ENCODE peak calls at places on chromosome 2, in eight cellular contexts. One of them, this sample, is unnamed.

GRCh38 chr2:48146552-48146951 is 240.3 kb upstream of the FBXO11 start:
- DNase-seq in PC-3: no peak
- DNase-seq in neuronal stem cell: no peak
- DNase-seq in fibroblast of lung: no peak
- DNase-seq in IMR-90: no peak
- DNase-seq in SK-N-SH: no peak
- DNase-seq in PC-9: no peak
- DNase-seq in endothelial cell of umbilical vein: no peak
- DNase-seq in this sample: no peak

GRCh38 chr2:23536326-23536725 is 151.3 kb downstream of the KLHL29 start:
- DNase-seq in PC-3: no peak
- DNase-seq in neuronal stem cell: no peak
- DNase-seq in fibroblast of lung: no peak
- DNase-seq in IMR-90: no peak
- DNase-seq in SK-N-SH: no peak
- DNase-seq in PC-9: no peak
- DNase-seq in endothelial cell of umbilical vein: no peak
- DNase-seq in this sample: no peak

GRCh38 chr2:236590846-236591245 is 21.2 kb downstream of the ACKR3 start:
- DNase-seq in PC-3: no peak
- DNase-seq in neuronal stem cell: no peak
- DNase-seq in fibroblast of lung: no peak
- DNase-seq in IMR-90: no peak
- DNase-seq in SK-N-SH: no peak
- DNase-seq in PC-9: no peak
- DNase-seq in endothelial cell of umbilical vein: no peak
- DNase-seq in this sample: no peak

GRCh38 chr2:212777020-212777491 is 238.5 kb upstream of the ERBB4 start:
- DNase-seq in PC-3: peak; percentile 77
- DNase-seq in neuronal stem cell: peak; percentile 61
- DNase-seq in fibroblast of lung: peak; percentile 53
- DNase-seq in IMR-90: peak; percentile 46
- DNase-seq in SK-N-SH: peak; percentile 29
- DNase-seq in PC-9: peak; percentile 15
- DNase-seq in endothelial cell of umbilical vein: peak; percentile 39
- DNase-seq in this sample: peak; percentile 47

GRCh38 chr2:122070241-122070731 is 314.8 kb downstream of the TSN start:
- DNase-seq in PC-3: peak; percentile 22
- DNase-seq in neuronal stem cell: no peak
- DNase-seq in fibroblast of lung: no peak
- DNase-seq in IMR-90: no peak
- DNase-seq in SK-N-SH: no peak
- DNase-seq in PC-9: no peak
- DNase-seq in endothelial cell of umbilical vein: no peak
- DNase-seq in this sample: no peak

GRCh38 chr2:59567115-59567514 is 986.3 kb downstream of the BCL11A start:
- DNase-seq in PC-3: no peak
- DNase-seq in neuronal stem cell: no peak
- DNase-seq in fibroblast of lung: no peak
- DNase-seq in IMR-90: no peak
- DNase-seq in SK-N-SH: no peak
- DNase-seq in PC-9: no peak
- DNase-seq in endothelial cell of umbilical vein: no peak
- DNase-seq in this sample: no peak

GRCh38 chr2:197952540-197953202 is 148.3 kb downstream of the PLCL1 start:
- DNase-seq in PC-3: no peak
- DNase-seq in neuronal stem cell: no peak
- DNase-seq in fibroblast of lung: no peak
- DNase-seq in IMR-90: no peak
- DNase-seq in SK-N-SH: no peak
- DNase-seq in PC-9: no peak
- DNase-seq in endothelial cell of umbilical vein: no peak
- DNase-seq in this sample: no peak

GRCh38 chr2:216116418-216116817 is 7.3 kb downstream of the XRCC5 start:
- DNase-seq in PC-3: no peak
- DNase-seq in neuronal stem cell: no peak
- DNase-seq in fibroblast of lung: no peak
- DNase-seq in IMR-90: no peak
- DNase-seq in SK-N-SH: peak; percentile 38
- DNase-seq in PC-9: no peak
- DNase-seq in endothelial cell of umbilical vein: no peak
- DNase-seq in this sample: no peak

GRCh38 chr2:153595939-153596338 is 117.4 kb upstream of the RPRM start:
- DNase-seq in PC-3: peak; percentile 92
- DNase-seq in neuronal stem cell: peak; percentile 6
- DNase-seq in fibroblast of lung: no peak
- DNase-seq in IMR-90: no peak
- DNase-seq in SK-N-SH: no peak
- DNase-seq in PC-9: peak; percentile 46
- DNase-seq in endothelial cell of umbilical vein: no peak
- DNase-seq in this sample: no peak

GRCh38 chr2:70960833-70961647 is 17.4 kb upstream of the ANKRD53 start:
- DNase-seq in PC-3: no peak
- DNase-seq in neuronal stem cell: no peak
- DNase-seq in fibroblast of lung: no peak
- DNase-seq in IMR-90: no peak
- DNase-seq in SK-N-SH: peak; percentile 8
- DNase-seq in PC-9: no peak
- DNase-seq in endothelial cell of umbilical vein: no peak
- DNase-seq in this sample: no peak

GRCh38 chr2:74511104-74511989 is 2.9 kb upstream of the TLX2 start:
- DNase-seq in PC-3: peak; percentile 14
- DNase-seq in neuronal stem cell: no peak
- DNase-seq in fibroblast of lung: no peak
- DNase-seq in IMR-90: peak; percentile 37
- DNase-seq in SK-N-SH: no peak
- DNase-seq in PC-9: no peak
- DNase-seq in endothelial cell of umbilical vein: no peak
- DNase-seq in this sample: no peak

GRCh38 chr2:27606611-27607010 is 22.2 kb downstream of the CCDC121 start:
- DNase-seq in PC-3: no peak
- DNase-seq in neuronal stem cell: no peak
- DNase-seq in fibroblast of lung: no peak
- DNase-seq in IMR-90: peak; percentile 83
- DNase-seq in SK-N-SH: no peak
- DNase-seq in PC-9: no peak
- DNase-seq in endothelial cell of umbilical vein: no peak
- DNase-seq in this sample: no peak

GRCh38 chr2:149611100-149611820 is 23.7 kb upstream of the MMADHC start:
- DNase-seq in PC-3: peak; percentile 13
- DNase-seq in neuronal stem cell: no peak
- DNase-seq in fibroblast of lung: no peak
- DNase-seq in IMR-90: no peak
- DNase-seq in SK-N-SH: no peak
- DNase-seq in PC-9: no peak
- DNase-seq in endothelial cell of umbilical vein: no peak
- DNase-seq in this sample: no peak

GRCh38 chr2:10260130-10260529 is 42.6 kb upstream of the HPCAL1 start:
- DNase-seq in PC-3: peak; percentile 92
- DNase-seq in neuronal stem cell: no peak
- DNase-seq in fibroblast of lung: peak; percentile 23
- DNase-seq in IMR-90: no peak
- DNase-seq in SK-N-SH: no peak
- DNase-seq in PC-9: no peak
- DNase-seq in endothelial cell of umbilical vein: no peak
- DNase-seq in this sample: no peak

GRCh38 chr2:53752385-53752784 is 15.2 kb upstream of the CHAC2 start:
- DNase-seq in PC-3: no peak
- DNase-seq in neuronal stem cell: no peak
- DNase-seq in fibroblast of lung: no peak
- DNase-seq in IMR-90: no peak
- DNase-seq in SK-N-SH: no peak
- DNase-seq in PC-9: no peak
- DNase-seq in endothelial cell of umbilical vein: no peak
- DNase-seq in this sample: no peak

GRCh38 chr2:233882353-233882752 is 14.2 kb upstream of the MSL3B start:
- DNase-seq in PC-3: no peak
- DNase-seq in neuronal stem cell: no peak
- DNase-seq in fibroblast of lung: peak; percentile 4
- DNase-seq in IMR-90: no peak
- DNase-seq in SK-N-SH: no peak
- DNase-seq in PC-9: no peak
- DNase-seq in endothelial cell of umbilical vein: no peak
- DNase-seq in this sample: no peak

GRCh38 chr2:117935436-117935835 is 78.4 kb downstream of the CCDC93 start:
- DNase-seq in PC-3: no peak
- DNase-seq in neuronal stem cell: no peak
- DNase-seq in fibroblast of lung: no peak
- DNase-seq in IMR-90: no peak
- DNase-seq in SK-N-SH: no peak
- DNase-seq in PC-9: no peak
- DNase-seq in endothelial cell of umbilical vein: no peak
- DNase-seq in this sample: no peak
- H3K36me3 ChIP-seq in PC-3: peaks cover 69% of the 10 kb centered on the region
- H3K36me3 ChIP-seq in neuronal stem cell: peaks cover 99% of the 10 kb centered on the region
- H3K36me3 ChIP-seq in fibroblast of lung: peaks cover 12% of the 10 kb centered on the region
- H3K36me3 ChIP-seq in IMR-90: peaks cover 57% of the 10 kb centered on the region
- H3K36me3 ChIP-seq in SK-N-SH: peaks cover 68% of the 10 kb centered on the region
- H3K36me3 ChIP-seq in PC-9: peaks cover 51% of the 10 kb centered on the region
- H3K36me3 ChIP-seq in endothelial cell of umbilical vein: peaks cover 20% of the 10 kb centered on the region
- H3K36me3 ChIP-seq in this sample: peaks cover 36% of the 10 kb centered on the region

GRCh38 chr2:219902870-219903269 is 275.4 kb downstream of the SLC4A3 start:
- DNase-seq in PC-3: no peak
- DNase-seq in neuronal stem cell: no peak
- DNase-seq in fibroblast of lung: no peak
- DNase-seq in IMR-90: peak; percentile 8
- DNase-seq in SK-N-SH: no peak
- DNase-seq in PC-9: no peak
- DNase-seq in endothelial cell of umbilical vein: no peak
- DNase-seq in this sample: no peak
- H3K4me2 ChIP-seq in PC-3: no peak overlapping the region
- H3K4me2 ChIP-seq in neuronal stem cell: no peak overlapping the region
- H3K4me2 ChIP-seq in fibroblast of lung: no peak overlapping the region
- H3K4me2 ChIP-seq in IMR-90: no peak overlapping the region
- H3K4me2 ChIP-seq in SK-N-SH: no peak overlapping the region
- H3K4me2 ChIP-seq in PC-9: no peak overlapping the region
- H3K4me2 ChIP-seq in endothelial cell of umbilical vein: no peak overlapping the region
- H3K4me2 ChIP-seq in this sample: no peak overlapping the region

GRCh38 chr2:98730851-98731708 is at the start of gene MGAT4A:
- DNase-seq in PC-3: peak; percentile 59
- DNase-seq in neuronal stem cell: peak; percentile 62
- DNase-seq in fibroblast of lung: peak; percentile 11
- DNase-seq in IMR-90: no peak
- DNase-seq in SK-N-SH: peak; percentile 94
- DNase-seq in PC-9: peak; percentile 75
- DNase-seq in endothelial cell of umbilical vein: peak; percentile 52
- DNase-seq in this sample: peak; percentile 79
- H3K36me3 ChIP-seq in PC-3: no peaks in the 10 kb centered on the region
- H3K36me3 ChIP-seq in neuronal stem cell: no peaks in the 10 kb centered on the region
- H3K36me3 ChIP-seq in fibroblast of lung: no peaks in the 10 kb centered on the region
- H3K36me3 ChIP-seq in IMR-90: no peaks in the 10 kb centered on the region
- H3K36me3 ChIP-seq in SK-N-SH: no peaks in the 10 kb centered on the region
- H3K36me3 ChIP-seq in PC-9: no peaks in the 10 kb centered on the region
- H3K36me3 ChIP-seq in endothelial cell of umbilical vein: no peaks in the 10 kb centered on the region
- H3K36me3 ChIP-seq in this sample: no peaks in the 10 kb centered on the region

DNA sequence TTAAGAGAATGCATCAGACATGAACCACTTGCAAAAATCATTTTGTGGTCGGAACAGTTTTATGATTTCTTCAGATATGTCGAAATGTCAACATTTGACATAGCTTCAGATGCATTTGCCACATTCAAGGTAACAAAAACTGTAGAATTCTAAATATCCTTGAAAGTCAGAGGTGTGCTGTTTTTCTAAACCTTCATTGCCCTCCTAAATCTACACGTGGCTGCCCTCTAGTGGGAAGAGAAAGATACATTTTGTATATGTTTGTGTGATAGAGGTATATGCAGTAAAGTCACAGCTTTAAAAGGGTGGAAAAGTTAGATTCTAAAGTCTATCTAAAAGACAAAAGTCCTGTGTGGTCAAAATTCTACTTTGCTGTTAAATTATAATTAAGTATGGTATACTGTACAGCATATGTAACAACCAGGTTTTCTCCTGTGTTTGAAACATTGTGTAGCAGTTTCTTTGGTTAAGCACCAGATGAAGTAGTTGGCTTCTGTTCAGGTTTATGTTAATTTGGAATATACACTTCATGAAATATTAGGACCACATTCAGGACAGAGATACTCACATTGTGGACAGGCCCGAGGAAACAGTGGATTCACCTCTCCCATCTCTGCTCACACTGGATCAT is 65.9 kb upstream of the ITM2C start:
- DNase-seq in PC-3: peak; percentile 87
- DNase-seq in neuronal stem cell: peak; percentile 17
- DNase-seq in fibroblast of lung: peak; percentile 71
- DNase-seq in IMR-90: peak; percentile 62
- DNase-seq in SK-N-SH: peak; percentile 41
- DNase-seq in PC-9: no peak
- DNase-seq in endothelial cell of umbilical vein: peak; percentile 74
- DNase-seq in this sample: peak; percentile 56
- H3K4me2 ChIP-seq in PC-3: peak overlapping the region; percentile 46
- H3K4me2 ChIP-seq in neuronal stem cell: no peak overlapping the region
- H3K4me2 ChIP-seq in fibroblast of lung: no peak overlapping the region
- H3K4me2 ChIP-seq in IMR-90: no peak overlapping the region
- H3K4me2 ChIP-seq in SK-N-SH: no peak overlapping the region
- H3K4me2 ChIP-seq in PC-9: peak overlapping the region; percentile 26
- H3K4me2 ChIP-seq in endothelial cell of umbilical vein: no peak overlapping the region
- H3K4me2 ChIP-seq in this sample: no peak overlapping the region

GRCh38 chr2:222926915-222927314 is 66.1 kb downstream of the ACSL3 start:
- DNase-seq in PC-3: no peak
- DNase-seq in neuronal stem cell: no peak
- DNase-seq in fibroblast of lung: no peak
- DNase-seq in IMR-90: no peak
- DNase-seq in SK-N-SH: no peak
- DNase-seq in PC-9: no peak
- DNase-seq in endothelial cell of umbilical vein: no peak
- DNase-seq in this sample: no peak
- H3K36me3 ChIP-seq in PC-3: peaks cover 70% of the 10 kb centered on the region
- H3K36me3 ChIP-seq in neuronal stem cell: peaks cover 95% of the 10 kb centered on the region
- H3K36me3 ChIP-seq in fibroblast of lung: peaks cover 6% of the 10 kb centered on the region
- H3K36me3 ChIP-seq in IMR-90: peaks cover 29% of the 10 kb centered on the region
- H3K36me3 ChIP-seq in SK-N-SH: peaks cover 43% of the 10 kb centered on the region
- H3K36me3 ChIP-seq in PC-9: peaks cover 89% of the 10 kb centered on the region
- H3K36me3 ChIP-seq in endothelial cell of umbilical vein: peaks cover 4% of the 10 kb centered on the region
- H3K36me3 ChIP-seq in this sample: no peaks in the 10 kb centered on the region

This sample was measured in MM.1S.